ENCODE peak calls at places on chromosome 9, in five cellular contexts. H is kidney, I is EL, A is H9, G is globus pallidus. U is an unnamed sample.

GRCh38 chr9:135501261-135502167 is 1.0 kb downstream of the MRPS2 start:
- DNase-seq in H (peak; percentile 69), I (no peak), A (peak; percentile 55), G (no peak), U (peak; percentile 86)

GRCh38 chr9:101738566-101739183 is at the start of gene GRIN3A:
- DNase-seq in H (peak; percentile 67), I (peak; percentile 1), A (peak; percentile 49), G (peak; percentile 1), U (peak; percentile 27)

GRCh38 chr9:102124465-102124864 is 386.0 kb upstream of the GRIN3A start:
- DNase-seq in H (no peak), I (no peak), A (peak; percentile 60), G (no peak), U (no peak)

GRCh38 chr9:87276851-87277251 is 220.8 kb upstream of the DAPK1 start:
- DNase-seq in H (no peak), I (peak; percentile 85), A (no peak), G (no peak), U (no peak)

GRCh38 chr9:22790329-22790728 is 343.7 kb downstream of the DMRTA1 start:
- DNase-seq in H (peak; percentile 41), I (no peak), A (no peak), G (no peak), U (no peak)

GRCh38 chr9:133331221-133331620 is 4.8 kb downstream of the SURF6 start:
- DNase-seq in H (peak; percentile 46), I (no peak), A (peak; percentile 26), G (no peak), U (no peak)

GRCh38 chr9:83304686-83305085 is 233.5 kb downstream of the FRMD3 start:
- DNase-seq in H (peak; percentile 92), I (peak; percentile 31), A (no peak), G (peak; percentile 77), U (no peak)

GRCh38 chr9:4365055-4365454 is 65.2 kb upstream of the GLIS3 start:
- DNase-seq in H (no peak), I (no peak), A (no peak), G (no peak), U (no peak)

GRCh38 chr9:71758785-71759184 is 9.5 kb downstream of the CEMIP2 start:
- DNase-seq in H (no peak), I (no peak), A (no peak), G (no peak), U (no peak)

GRCh38 chr9:79512251-79512650 is 59.5 kb upstream of the TLE4 start:
- DNase-seq in H (no peak), I (no peak), A (no peak), G (no peak), U (no peak)

GRCh38 chr9:134175808-134176598 is 11.6 kb upstream of the RNU6ATAC start:
- DNase-seq in H (peak; percentile 83), I (no peak), A (no peak), G (no peak), U (no peak)

GRCh38 chr9:36970007-36970888 is 63.8 kb downstream of the PAX5 start:
- DNase-seq in H (no peak), I (no peak), A (no peak), G (no peak), U (no peak)

GRCh38 chr9:135038826-135039225 is 48.6 kb upstream of the OLFM1 start:
- DNase-seq in H (no peak), I (no peak), A (peak; percentile 23), G (no peak), U (no peak)

GRCh38 chr9:36867241-36867640 is 166.8 kb downstream of the PAX5 start:
- DNase-seq in H (no peak), I (no peak), A (no peak), G (no peak), U (no peak)

GRCh38 chr9:124222918-124223720 is 34.6 kb upstream of the NEK6 start:
- DNase-seq in H (no peak), I (peak; percentile 45), A (no peak), G (peak; percentile 65), U (no peak)

GRCh38 chr9:34540826-34541225 is 18.0 kb upstream of the ENHO start:
- DNase-seq in H (no peak), I (peak; percentile 68), A (no peak), G (no peak), U (no peak)

GRCh38 chr9:90871327-90871935 is 69.8 kb downstream of the SYK start:
- DNase-seq in H (no peak), I (no peak), A (no peak), G (no peak), U (no peak)

U was measured in GM13976.